ENCODE peak calls at places on chromosomes 2 and 18, in nine cellular contexts. E, X, W, R, B, F, H, A and O are unnamed samples.

GRCh38 chr2:19635951-19636505 is 265.8 kb downstream of the TTC32 start:
- DNase-seq in R (no peak), A (no peak), E (no peak), B (no peak), W (no peak), F (no peak), X (no peak), H (no peak), O (no peak)

GRCh38 chr2:102103992-102104871 is 38.3 kb upstream of the IL1R1 start:
- DNase-seq in B (peak; percentile 67), R (peak; percentile 86), F (peak; percentile 90), W (peak; percentile 66), X (peak; percentile 28), H (peak; percentile 97), E (peak; percentile 99), A (peak; percentile 87), O (peak; percentile 71)

GRCh38 chr2:74930811-74931486 is 27.5 kb upstream of the POLE4 start:
- DNase-seq in E (no peak), B (no peak), X (no peak), A (no peak), H (no peak), R (no peak), W (no peak), F (no peak), O (no peak)

GRCh38 chr18:34884456-34884855 is 156.8 kb upstream of the MAPRE2 start:
- DNase-seq in X (no peak), F (no peak), H (no peak), W (no peak), E (no peak), B (no peak), R (no peak), A (no peak), O (no peak)

GRCh38 chr2:42567806-42568429 is 514 bp upstream of the MTA3 start:
- DNase-seq in H (peak; percentile 12), B (peak; percentile 48), A (peak; percentile 22), E (peak; percentile 13), F (peak; percentile 57), X (no peak), R (peak; percentile 7), W (peak; percentile 72), O (peak; percentile 64)

GRCh38 chr2:238821391-238821790 is 26.5 kb upstream of the TWIST2 start:
- DNase-seq in W (no peak), E (peak; percentile 49), A (no peak), F (no peak), B (no peak), X (no peak), R (no peak), H (peak; percentile 92), O (no peak)

GRCh38 chr2:235088608-235089020 is 136.8 kb downstream of the SH3BP4 start:
- DNase-seq in H (peak; percentile 29), W (no peak), X (no peak), F (no peak), B (no peak), R (no peak), A (no peak), E (peak; percentile 73), O (no peak)

GRCh38 chr2:232389327-232389726 is 10.8 kb downstream of the ALPP start:
- DNase-seq in H (no peak), R (peak; percentile 85), B (no peak), A (no peak), F (no peak), W (no peak), E (no peak), X (no peak), O (no peak)

GRCh38 chr2:182868423-182868822 is 2.0 kb upstream of the FRZB start:
- DNase-seq in H (no peak), X (no peak), E (no peak), W (no peak), R (no peak), A (no peak), F (no peak), B (no peak), O (peak; percentile 60)

GRCh38 chr2:110655701-110656100 is 22.2 kb downstream of the BUB1 start:
- DNase-seq in F (no peak), A (no peak), E (peak; percentile 24), H (peak; percentile 61), B (no peak), X (no peak), W (no peak), R (peak; percentile 27), O (no peak)

DNA sequence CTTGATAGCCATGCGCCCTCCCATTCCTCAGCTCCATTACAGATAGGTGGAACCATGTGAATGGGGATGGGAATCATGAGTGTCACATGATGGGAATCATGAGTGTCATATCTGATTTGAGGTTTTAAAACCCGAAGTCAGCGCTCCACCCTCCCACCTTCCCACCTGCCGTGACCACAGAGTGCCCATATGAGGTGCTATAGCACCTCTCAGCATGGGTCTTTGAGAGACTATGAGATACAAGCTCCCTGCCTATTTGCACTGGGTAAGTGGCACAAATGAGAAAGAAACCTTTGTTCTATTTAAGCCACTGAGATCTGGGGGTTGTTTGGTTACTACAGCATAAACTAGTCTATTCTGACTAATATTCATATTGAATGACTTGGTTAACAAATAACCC is 78.5 kb upstream of the PTPRM start:
- DNase-seq in F (no peak), A (no peak), B (no peak), E (no peak), H (no peak), R (no peak), X (no peak), W (no peak), O (no peak)
- TF ChIP-seq CTCF in F (no peak), A (no peak), B (no peak), E (no peak), H (no peak), R (no peak), X (no peak), W (no peak), O (no peak)

GRCh38 chr18:44683566-44683965 is 2.9 kb downstream of the SETBP1 start:
- DNase-seq in F (no peak), B (no peak), A (no peak), W (no peak), R (no peak), X (no peak), H (peak; percentile 81), E (no peak), O (no peak)
- H3K4me3 ChIP-seq in F (no peak overlapping the region), B (peak overlapping the region; percentile 75), A (peak overlapping the region; percentile 72), W (no peak overlapping the region), R (no peak overlapping the region), X (no peak overlapping the region), H (no peak overlapping the region), E (no peak overlapping the region), O (no peak overlapping the region)

GRCh38 chr2:25955036-25955435 is 27.3 kb downstream of the KIF3C start:
- DNase-seq in H (no peak), F (no peak), W (no peak), E (no peak), A (no peak), B (no peak), X (no peak), R (peak; percentile 10), O (no peak)

GRCh38 chr2:25960396-25960795 is 21.9 kb downstream of the KIF3C start:
- DNase-seq in W (no peak), H (no peak), A (no peak), R (no peak), E (no peak), X (no peak), B (no peak), F (no peak), O (no peak)

GRCh38 chr2:25957743-25958142 is 24.6 kb downstream of the KIF3C start:
- DNase-seq in B (no peak), X (no peak), A (no peak), E (no peak), F (no peak), W (no peak), R (no peak), H (no peak), O (no peak)

GRCh38 chr2:25954199-25954752 is 28.0 kb downstream of the KIF3C start:
- DNase-seq in B (no peak), A (no peak), R (no peak), E (no peak), F (no peak), X (no peak), W (no peak), H (no peak), O (no peak)

GRCh38 chr2:25955869-25956535 is 26.3 kb downstream of the KIF3C start:
- DNase-seq in H (no peak), B (no peak), A (no peak), W (no peak), E (no peak), X (no peak), R (no peak), F (no peak), O (no peak)
- TF ChIP-seq CTCF in H (no peak), B (peak; percentile 18), A (no peak), W (no peak), E (no peak), X (no peak), R (peak; percentile 35), F (no peak), O (no peak)

GRCh38 chr2:60583604-60584003 is 30.1 kb upstream of the BCL11A start:
- DNase-seq in X (no peak), W (no peak), R (no peak), H (no peak), F (no peak), A (no peak), E (no peak), B (no peak), O (no peak)

GRCh38 chr2:60577884-60578283 is 24.4 kb upstream of the BCL11A start:
- DNase-seq in R (no peak), X (no peak), E (no peak), B (no peak), A (no peak), W (no peak), H (no peak), F (no peak), O (no peak)

GRCh38 chr2:60586081-60586480 is 32.6 kb upstream of the BCL11A start:
- DNase-seq in H (no peak), W (no peak), E (no peak), A (no peak), F (no peak), B (no peak), R (no peak), X (no peak), O (no peak)

GRCh38 chr2:60585276-60585675 is 31.8 kb upstream of the BCL11A start:
- DNase-seq in H (no peak), B (no peak), W (no peak), R (no peak), X (no peak), E (no peak), F (no peak), A (no peak), O (no peak)

DNA sequence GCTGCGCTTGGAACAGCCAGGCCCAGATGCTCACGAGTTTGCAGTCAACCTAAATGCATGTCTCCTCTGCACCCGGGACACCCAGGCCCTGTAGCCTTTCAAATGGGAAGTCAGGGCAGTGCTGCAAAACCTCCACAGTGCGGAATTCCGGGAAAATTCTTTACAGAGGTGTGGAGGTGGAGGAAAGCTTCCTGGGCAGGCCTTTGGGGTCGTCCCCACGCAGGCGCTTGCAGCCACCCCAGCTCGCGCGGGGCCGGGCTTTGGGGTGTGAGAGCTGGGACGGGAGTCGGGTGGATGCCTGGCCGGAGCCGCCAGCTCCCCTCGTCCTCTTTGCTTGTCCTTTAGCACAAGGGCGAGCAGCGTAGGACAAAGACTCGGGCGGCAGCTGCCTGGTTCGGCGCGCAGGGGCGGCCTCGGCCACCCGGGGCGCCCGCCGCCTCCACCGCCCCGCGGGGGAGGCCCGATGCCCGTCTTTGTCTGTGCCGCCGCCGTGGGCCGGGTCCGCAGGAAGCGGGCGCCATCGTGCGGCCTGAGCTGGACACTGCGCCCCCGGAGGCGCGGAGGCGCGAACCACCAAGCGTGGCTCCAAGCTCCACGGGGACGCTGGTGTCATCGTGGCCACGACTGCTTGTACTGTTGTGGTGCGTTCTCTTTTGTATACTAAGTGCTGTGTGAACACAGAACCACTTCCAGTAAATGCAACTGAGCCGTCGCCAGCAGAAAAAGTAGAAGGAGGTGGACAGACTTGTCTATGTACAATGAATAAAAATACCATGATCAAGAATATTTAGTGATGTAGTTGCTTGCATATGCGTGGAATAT is 28.2 kb upstream of the BCL11A start:
- DNase-seq in A (peak; percentile 33), F (peak; percentile 77), E (peak; percentile 51), R (peak; percentile 29), B (no peak), X (peak; percentile 20), H (peak; percentile 34), W (peak; percentile 72), O (peak; percentile 76)
- H3K4me3 ChIP-seq in A (peak overlapping the region; percentile 45), F (peak overlapping the region; percentile 55), E (peak overlapping the region; percentile 33), R (peak overlapping the region; percentile 52), B (no peak overlapping the region), X (peak overlapping the region; percentile 26), H (peak overlapping the region; percentile 49), W (no peak overlapping the region), O (no peak overlapping the region)